ENCODE peak calls at places on chromosome 9, in seven cellular contexts. H is uterus, F is hepatocyte, C is ovary, K is cardiac fibroblast, L is fibroblast of villous mesenchyme, A is sigmoid colon. Y is an unnamed sample.

GRCh38 chr9:126637002-126637849 is 23.5 kb downstream of the LMX1B start:
- DNase-seq in K (no peak), C (no peak), L (no peak), F (no peak), A (no peak), H (no peak), Y (no peak)

GRCh38 chr9:107175826-107176500 is 107.1 kb upstream of the RAD23B start:
- DNase-seq in F (no peak), K (no peak), L (no peak), C (no peak), H (no peak), A (no peak), Y (no peak)

GRCh38 chr9:126902160-126902559 is 12.4 kb upstream of the RALGPS1 start:
- DNase-seq in F (no peak), C (no peak), L (no peak), H (no peak), A (no peak), K (no peak), Y (no peak)

GRCh38 chr9:88270398-88270797 is 117.8 kb upstream of the SPIN1 start:
- DNase-seq in F (no peak), K (no peak), L (no peak), A (no peak), H (no peak), C (no peak), Y (no peak)

GRCh38 chr9:137740311-137740710 is 121.5 kb downstream of the EHMT1 start:
- DNase-seq in A (peak; percentile 84), L (peak; percentile 78), F (peak; percentile 66), H (peak; percentile 56), C (peak; percentile 80), K (peak; percentile 71), Y (no peak)

GRCh38 chr9:122951056-122951455 is 10.2 kb downstream of the RABGAP1 start:
- DNase-seq in H (no peak), A (no peak), C (no peak), F (no peak), L (no peak), K (no peak), Y (no peak)

GRCh38 chr9:86983260-86984255 is 36.3 kb upstream of the GAS1 start:
- DNase-seq in H (peak; percentile 53), L (peak; percentile 94), C (peak; percentile 46), F (no peak), A (no peak), K (peak; percentile 99), Y (no peak)

GRCh38 chr9:71910602-71911060 is 362 bp downstream of the ABHD17B start:
- DNase-seq in L (no peak), K (no peak), C (no peak), H (peak; percentile 46), A (no peak), F (peak; percentile 77), Y (peak; percentile 76)

GRCh38 chr9:84869091-84869490 is 199.6 kb downstream of the NTRK2 start:
- DNase-seq in H (no peak), K (no peak), L (no peak), C (no peak), F (no peak), A (no peak), Y (no peak)

GRCh38 chr9:127537014-127537413 is 75.1 kb upstream of the STXBP1 start:
- DNase-seq in H (no peak), F (no peak), A (no peak), K (peak; percentile 46), L (peak; percentile 82), C (peak; percentile 25), Y (no peak)

GRCh38 chr9:79057576-79057975 is 514.2 kb upstream of the TLE4 start:
- DNase-seq in L (peak; percentile 49), K (no peak), A (no peak), C (no peak), H (no peak), F (no peak), Y (no peak)

GRCh38 chr9:14715102-14715501 is 7.4 kb downstream of the CER1 start:
- DNase-seq in K (no peak), F (no peak), A (no peak), L (no peak), C (no peak), H (no peak), Y (no peak)

GRCh38 chr9:137745541-137745991 is 126.8 kb downstream of the EHMT1 start:
- DNase-seq in F (peak; percentile 57), K (no peak), C (no peak), L (no peak), H (no peak), A (no peak), Y (no peak)

GRCh38 chr9:95648225-95648624 is 131.5 kb upstream of the PTCH1 start:
- DNase-seq in H (no peak), L (no peak), F (no peak), K (no peak), C (no peak), A (no peak), Y (no peak)

DNA sequence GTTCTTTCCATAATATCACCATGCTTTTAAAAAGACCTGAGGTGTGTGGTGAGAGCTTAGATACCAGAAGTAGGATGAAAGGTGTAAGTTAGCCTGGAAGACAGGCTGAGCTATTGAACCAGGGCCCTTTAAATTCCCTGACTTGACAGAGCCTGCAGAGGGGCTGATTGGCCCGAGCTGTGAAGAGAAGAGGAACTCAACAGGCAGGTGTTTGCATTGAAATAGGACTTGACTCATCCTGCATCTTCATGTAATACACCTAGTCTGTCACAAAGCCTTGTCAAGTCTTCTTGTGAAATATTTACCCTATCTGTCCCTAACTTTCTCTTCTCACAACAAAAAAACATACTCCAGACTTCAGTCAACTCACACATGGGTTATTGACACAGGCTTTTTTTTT is 16.6 kb upstream of the ANP32B start:
- DNase-seq in H (no peak), C (no peak), K (no peak), A (no peak), L (no peak), F (no peak), Y (no peak)
- H3K4me3 ChIP-seq in H (no peak overlapping the region), C (no peak overlapping the region), K (no peak overlapping the region), A (no peak overlapping the region), L (no peak overlapping the region), F (no peak overlapping the region), Y (no peak overlapping the region)

GRCh38 chr9:134024393-134024792 is 888 bp upstream of the BRD3OS start:
- DNase-seq in F (no peak), L (no peak), C (peak; percentile 28), A (no peak), K (no peak), H (no peak), Y (no peak)
- H3K4me3 ChIP-seq in F (no peak overlapping the region), L (peak overlapping the region; percentile 51), C (peak overlapping the region; percentile 8), A (peak overlapping the region; percentile 95), K (peak overlapping the region; percentile 30), H (no peak overlapping the region), Y (peak overlapping the region; percentile 18)

GRCh38 chr9:129665008-129665771 is at the start of gene PRRX2:
- DNase-seq in C (no peak), L (no peak), K (no peak), F (peak; percentile 77), H (peak; percentile 39), A (no peak), Y (no peak)

GRCh38 chr9:129667378-129667777 is 1.9 kb downstream of the PRRX2 start:
- DNase-seq in A (no peak), F (no peak), C (no peak), K (no peak), L (no peak), H (no peak), Y (no peak)

GRCh38 chr9:129666575-129666974 is 1.1 kb downstream of the PRRX2 start:
- DNase-seq in A (no peak), H (no peak), K (no peak), F (no peak), C (no peak), L (no peak), Y (no peak)

GRCh38 chr9:129664664-129665007 is 811 bp upstream of the PRRX2 start:
- DNase-seq in H (no peak), K (no peak), A (no peak), L (no peak), C (no peak), F (no peak), Y (no peak)

DNA sequence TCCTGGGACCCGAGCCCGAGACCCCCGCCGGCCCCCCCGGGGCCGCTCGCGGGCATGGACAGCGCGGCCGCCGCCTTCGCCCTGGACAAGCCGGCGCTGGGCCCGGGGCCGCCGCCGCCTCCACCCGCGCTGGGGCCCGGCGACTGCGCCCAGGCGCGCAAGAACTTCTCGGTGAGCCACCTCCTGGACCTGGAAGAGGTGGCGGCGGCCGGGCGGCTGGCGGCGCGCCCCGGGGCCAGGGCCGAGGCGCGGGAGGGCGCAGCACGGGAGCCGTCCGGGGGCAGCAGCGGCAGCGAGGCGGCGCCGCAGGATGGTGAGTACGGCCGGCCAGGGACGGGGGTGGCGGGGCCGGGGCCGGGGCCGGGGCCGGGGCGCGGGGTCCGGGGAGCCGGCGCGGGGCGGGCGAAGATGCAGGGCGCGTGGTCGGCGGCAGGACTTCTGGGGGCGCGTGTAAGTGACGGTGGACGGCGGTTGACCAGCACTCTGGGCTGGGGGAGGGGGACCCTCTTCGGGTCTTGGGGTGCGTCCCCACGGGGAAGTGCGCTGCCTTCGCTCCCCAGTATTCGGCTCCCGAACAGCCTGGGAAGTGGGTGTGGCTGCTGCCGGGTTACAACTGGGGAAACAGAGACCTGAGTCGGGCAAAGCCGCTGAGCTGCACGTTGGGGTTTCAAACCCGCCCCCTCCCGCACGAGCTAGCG is 516 bp downstream of the PRRX2 start:
- DNase-seq in L (no peak), C (no peak), A (no peak), H (no peak), K (no peak), F (no peak), Y (no peak)
- H3K4me3 ChIP-seq in L (no peak overlapping the region), C (peak overlapping the region; percentile 23), A (peak overlapping the region; percentile 41), H (peak overlapping the region; percentile 36), K (no peak overlapping the region), F (peak overlapping the region; percentile 42), Y (no peak overlapping the region)

GRCh38 chr9:131677051-131677444 is 62.8 kb downstream of the RAPGEF1 start:
- DNase-seq in L (no peak), K (peak; percentile 49), A (no peak), H (no peak), F (no peak), C (no peak), Y (no peak)

GRCh38 chr9:131682261-131682660 is 57.6 kb downstream of the RAPGEF1 start:
- DNase-seq in C (no peak), K (no peak), F (no peak), L (no peak), H (no peak), A (no peak), Y (no peak)

GRCh38 chr9:131677445-131678180 is 62.3 kb downstream of the RAPGEF1 start:
- DNase-seq in A (no peak), H (no peak), L (peak; percentile 87), F (no peak), C (no peak), K (peak; percentile 71), Y (no peak)

GRCh38 chr9:131678499-131679111 is 61.3 kb downstream of the RAPGEF1 start:
- DNase-seq in H (peak; percentile 69), K (peak; percentile 91), C (no peak), A (peak; percentile 90), F (peak; percentile 69), L (peak; percentile 95), Y (peak; percentile 82)

DNA sequence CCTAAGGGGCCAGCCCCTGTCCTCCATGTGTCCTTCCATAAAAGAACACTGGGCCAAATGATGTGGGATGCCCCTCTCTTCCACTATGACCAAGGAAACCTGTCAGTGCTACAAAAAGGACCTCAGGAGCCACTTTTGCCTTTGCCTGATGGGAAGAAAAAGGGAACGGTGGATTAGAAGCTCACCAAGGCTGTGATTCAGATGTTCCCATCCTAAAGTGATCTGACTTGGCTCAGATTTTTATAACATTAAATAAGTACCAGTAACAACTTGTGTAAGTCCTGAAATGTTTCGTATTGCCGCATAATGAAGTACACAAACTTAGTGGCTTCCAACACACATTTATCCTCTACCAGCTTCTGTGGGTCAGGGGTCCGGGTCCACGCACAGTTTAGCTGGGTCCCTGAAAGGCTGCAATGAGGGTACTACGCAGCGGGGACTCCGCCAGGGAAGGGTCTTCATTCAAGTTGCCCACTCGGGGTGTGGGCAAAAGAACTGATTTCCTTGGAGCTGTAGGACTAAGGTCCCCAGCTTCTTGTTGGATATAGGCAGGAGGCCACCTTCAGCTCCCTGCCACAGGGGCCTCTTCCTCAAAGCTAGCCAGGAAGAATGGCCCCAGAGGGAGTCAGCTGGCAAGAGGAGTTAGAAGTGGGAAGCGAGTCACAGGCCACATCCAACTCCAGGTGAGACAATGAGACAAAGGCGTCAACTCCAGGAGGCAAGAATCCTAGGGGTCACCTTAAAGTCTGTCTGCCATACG is 60.4 kb downstream of the RAPGEF1 start:
- DNase-seq in K (no peak), H (no peak), C (no peak), F (no peak), A (no peak), L (no peak), Y (no peak)
- H3K4me3 ChIP-seq in K (no peak overlapping the region), H (no peak overlapping the region), C (no peak overlapping the region), F (no peak overlapping the region), A (no peak overlapping the region), L (no peak overlapping the region), Y (no peak overlapping the region)

Y was measured in dorsolateral prefrontal cortex.